ENCODE peak calls at places on chromosomes 5 and 9, in six cellular contexts. One of them, this sample, is unnamed. For H3K4me1, the result is how much of the 10 kb centered on the place peaks cover.

GRCh38 chr9:8627944-8628679 is 828.5 kb upstream of the DMAC1 start:
- DNase-seq in heart left ventricle: no peak
- DNase-seq in CD4-positive, alpha-beta memory T cell: no peak
- DNase-seq in astrocyte: no peak
- DNase-seq in lower lobe of right lung: no peak
- DNase-seq in GM23338: no peak
- DNase-seq in this sample: no peak

GRCh38 chr5:101689306-101689705 is 606.8 kb downstream of the SLCO4C1 start:
- DNase-seq in astrocyte: no peak
- DNase-seq in GM23338: no peak
- DNase-seq in CD4-positive, alpha-beta memory T cell: no peak
- DNase-seq in heart left ventricle: no peak
- DNase-seq in lower lobe of right lung: no peak
- DNase-seq in this sample: no peak

GRCh38 chr5:113281194-113281593 is 153.6 kb downstream of the TSSK1B start:
- DNase-seq in heart left ventricle: no peak
- DNase-seq in astrocyte: peak
- DNase-seq in lower lobe of right lung: no peak
- DNase-seq in GM23338: no peak
- DNase-seq in CD4-positive, alpha-beta memory T cell: no peak
- DNase-seq in this sample: no peak

GRCh38 chr9:37617161-37617560 is 24.8 kb upstream of the TOMM5 start:
- DNase-seq in lower lobe of right lung: no peak
- DNase-seq in GM23338: no peak
- DNase-seq in astrocyte: no peak
- DNase-seq in heart left ventricle: no peak
- DNase-seq in CD4-positive, alpha-beta memory T cell: no peak
- DNase-seq in this sample: no peak

GRCh38 chr5:149932445-149933350 is 11.9 kb downstream of the PDE6A start:
- DNase-seq in lower lobe of right lung: no peak
- DNase-seq in GM23338: peak
- DNase-seq in astrocyte: no peak
- DNase-seq in CD4-positive, alpha-beta memory T cell: no peak
- DNase-seq in heart left ventricle: no peak
- DNase-seq in this sample: no peak

GRCh38 chr5:144230806-144231205 is 60.1 kb downstream of the KCTD16 start:
- DNase-seq in astrocyte: no peak
- DNase-seq in heart left ventricle: no peak
- DNase-seq in CD4-positive, alpha-beta memory T cell: no peak
- DNase-seq in GM23338: no peak
- DNase-seq in lower lobe of right lung: no peak
- DNase-seq in this sample: no peak

GRCh38 chr5:93715327-93715726 is 26.1 kb downstream of the POU5F2 start:
- DNase-seq in heart left ventricle: no peak
- DNase-seq in lower lobe of right lung: no peak
- DNase-seq in GM23338: no peak
- DNase-seq in CD4-positive, alpha-beta memory T cell: no peak
- DNase-seq in astrocyte: no peak
- DNase-seq in this sample: no peak

GRCh38 chr5:9587135-9587534 is 41.3 kb upstream of the SEMA5A start:
- DNase-seq in heart left ventricle: no peak
- DNase-seq in lower lobe of right lung: no peak
- DNase-seq in GM23338: no peak
- DNase-seq in astrocyte: no peak
- DNase-seq in CD4-positive, alpha-beta memory T cell: no peak
- DNase-seq in this sample: no peak

GRCh38 chr5:78275998-78276543 is 18.4 kb downstream of the AP3B1 start:
- DNase-seq in GM23338: no peak
- DNase-seq in heart left ventricle: no peak
- DNase-seq in lower lobe of right lung: no peak
- DNase-seq in astrocyte: peak
- DNase-seq in CD4-positive, alpha-beta memory T cell: no peak
- DNase-seq in this sample: no peak

GRCh38 chr5:69531010-69531785 is 28.8 kb upstream of the GTF2H2C start:
- DNase-seq in lower lobe of right lung: no peak
- DNase-seq in astrocyte: no peak
- DNase-seq in GM23338: no peak
- DNase-seq in CD4-positive, alpha-beta memory T cell: no peak
- DNase-seq in heart left ventricle: no peak
- DNase-seq in this sample: no peak

GRCh38 chr9:115015018-115015635 is 84.7 kb upstream of the TNFSF8 start:
- DNase-seq in lower lobe of right lung: no peak
- DNase-seq in heart left ventricle: no peak
- DNase-seq in CD4-positive, alpha-beta memory T cell: no peak
- DNase-seq in astrocyte: no peak
- DNase-seq in GM23338: peak
- DNase-seq in this sample: no peak

GRCh38 chr5:40017151-40017550 is 592.4 kb upstream of the DAB2 start:
- DNase-seq in astrocyte: no peak
- DNase-seq in lower lobe of right lung: no peak
- DNase-seq in CD4-positive, alpha-beta memory T cell: no peak
- DNase-seq in GM23338: no peak
- DNase-seq in heart left ventricle: no peak
- DNase-seq in this sample: no peak

GRCh38 chr9:82590845-82591244 is 472.1 kb downstream of the RASEF start:
- DNase-seq in lower lobe of right lung: no peak
- DNase-seq in astrocyte: no peak
- DNase-seq in heart left ventricle: no peak
- DNase-seq in CD4-positive, alpha-beta memory T cell: no peak
- DNase-seq in GM23338: no peak
- DNase-seq in this sample: no peak

GRCh38 chr9:82586918-82587356 is 476.0 kb downstream of the RASEF start:
- DNase-seq in GM23338: no peak
- DNase-seq in heart left ventricle: no peak
- DNase-seq in astrocyte: no peak
- DNase-seq in lower lobe of right lung: no peak
- DNase-seq in CD4-positive, alpha-beta memory T cell: no peak
- DNase-seq in this sample: no peak

GRCh38 chr9:82593436-82593835 is 469.5 kb downstream of the RASEF start:
- DNase-seq in heart left ventricle: no peak
- DNase-seq in CD4-positive, alpha-beta memory T cell: no peak
- DNase-seq in astrocyte: no peak
- DNase-seq in GM23338: no peak
- DNase-seq in lower lobe of right lung: no peak
- DNase-seq in this sample: no peak

GRCh38 chr9:82584349-82584846 is 478.5 kb downstream of the RASEF start:
- DNase-seq in CD4-positive, alpha-beta memory T cell: no peak
- DNase-seq in GM23338: no peak
- DNase-seq in heart left ventricle: no peak
- DNase-seq in astrocyte: peak
- DNase-seq in lower lobe of right lung: no peak
- DNase-seq in this sample: no peak

DNA sequence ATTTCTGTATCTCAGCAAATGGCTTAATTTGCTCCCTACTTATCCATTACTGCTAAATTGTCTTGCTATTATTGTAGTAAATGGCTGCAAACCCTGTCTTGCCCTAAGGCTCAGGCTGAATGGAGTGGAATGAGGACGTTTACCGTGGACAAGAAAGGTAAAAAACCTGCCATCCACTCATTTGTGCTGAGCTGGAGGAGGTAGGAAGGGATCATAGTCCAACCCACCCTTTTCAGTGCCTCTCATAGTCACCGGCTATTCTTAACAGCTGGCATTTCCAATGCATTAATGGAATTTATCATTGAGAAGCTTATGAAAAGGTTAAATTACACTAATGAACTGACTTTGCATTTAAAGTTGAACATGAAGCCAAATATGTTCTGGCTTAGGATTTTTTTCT is 474.1 kb downstream of the RASEF start:
- DNase-seq in CD4-positive, alpha-beta memory T cell: no peak
- DNase-seq in lower lobe of right lung: no peak
- DNase-seq in heart left ventricle: no peak
- DNase-seq in GM23338: no peak
- DNase-seq in astrocyte: no peak
- DNase-seq in this sample: no peak
- H3K4me1 ChIP-seq in CD4-positive, alpha-beta memory T cell: under half
- H3K4me1 ChIP-seq in lower lobe of right lung: under half
- H3K4me1 ChIP-seq in heart left ventricle: under half
- H3K4me1 ChIP-seq in GM23338: under half
- H3K4me1 ChIP-seq in astrocyte: under half
- H3K4me1 ChIP-seq in this sample: under half

GRCh38 chr5:68222824-68223354 is 7.3 kb downstream of the PIK3R1 start:
- DNase-seq in GM23338: no peak
- DNase-seq in CD4-positive, alpha-beta memory T cell: no peak
- DNase-seq in astrocyte: no peak
- DNase-seq in lower lobe of right lung: no peak
- DNase-seq in heart left ventricle: no peak
- DNase-seq in this sample: no peak
- H3K4me1 ChIP-seq in GM23338: under half
- H3K4me1 ChIP-seq in CD4-positive, alpha-beta memory T cell: half or more
- H3K4me1 ChIP-seq in astrocyte: under half
- H3K4me1 ChIP-seq in lower lobe of right lung: half or more
- H3K4me1 ChIP-seq in heart left ventricle: under half
- H3K4me1 ChIP-seq in this sample: half or more

GRCh38 chr9:36142510-36143161 is 6.1 kb downstream of the GLIPR2 start:
- DNase-seq in lower lobe of right lung: no peak
- DNase-seq in astrocyte: no peak
- DNase-seq in heart left ventricle: no peak
- DNase-seq in GM23338: no peak
- DNase-seq in CD4-positive, alpha-beta memory T cell: no peak
- DNase-seq in this sample: no peak

GRCh38 chr9:36140086-36141084 is 3.9 kb downstream of the GLIPR2 start:
- DNase-seq in heart left ventricle: no peak
- DNase-seq in astrocyte: no peak
- DNase-seq in GM23338: no peak
- DNase-seq in CD4-positive, alpha-beta memory T cell: peak
- DNase-seq in lower lobe of right lung: no peak
- DNase-seq in this sample: no peak

GRCh38 chr9:36141761-36142160 is 5.2 kb downstream of the GLIPR2 start:
- DNase-seq in lower lobe of right lung: no peak
- DNase-seq in heart left ventricle: no peak
- DNase-seq in GM23338: no peak
- DNase-seq in CD4-positive, alpha-beta memory T cell: no peak
- DNase-seq in astrocyte: no peak
- DNase-seq in this sample: no peak

GRCh38 chr9:36143242-36143641 is 6.7 kb downstream of the GLIPR2 start:
- DNase-seq in GM23338: no peak
- DNase-seq in lower lobe of right lung: no peak
- DNase-seq in heart left ventricle: no peak
- DNase-seq in CD4-positive, alpha-beta memory T cell: no peak
- DNase-seq in astrocyte: no peak
- DNase-seq in this sample: no peak

DNA sequence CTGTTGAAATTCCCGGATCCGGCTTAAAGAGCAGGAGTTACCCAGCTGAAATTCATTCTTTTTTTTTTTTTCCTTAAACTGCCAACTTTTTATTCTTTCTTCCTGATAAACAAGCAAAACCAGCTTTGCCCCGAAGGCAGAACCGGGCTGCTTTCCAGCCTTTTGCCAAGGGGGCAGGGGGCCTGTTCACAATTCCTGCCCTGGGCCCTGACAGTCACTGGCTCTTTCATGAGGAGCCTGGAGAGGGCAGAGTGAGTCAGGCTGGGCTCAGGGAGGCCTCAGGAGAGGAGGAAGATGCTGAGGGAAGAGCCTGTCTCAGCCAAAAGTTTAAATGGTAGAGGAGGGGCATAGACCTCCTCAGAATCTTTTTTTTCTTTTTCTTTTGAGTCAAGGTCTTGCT is 4.8 kb downstream of the GLIPR2 start:
- DNase-seq in GM23338: peak
- DNase-seq in CD4-positive, alpha-beta memory T cell: no peak
- DNase-seq in astrocyte: no peak
- DNase-seq in lower lobe of right lung: no peak
- DNase-seq in heart left ventricle: no peak
- DNase-seq in this sample: no peak
- H3K4me1 ChIP-seq in GM23338: under half
- H3K4me1 ChIP-seq in CD4-positive, alpha-beta memory T cell: half or more
- H3K4me1 ChIP-seq in astrocyte: under half
- H3K4me1 ChIP-seq in lower lobe of right lung: half or more
- H3K4me1 ChIP-seq in heart left ventricle: under half
- H3K4me1 ChIP-seq in this sample: half or more

DNA sequence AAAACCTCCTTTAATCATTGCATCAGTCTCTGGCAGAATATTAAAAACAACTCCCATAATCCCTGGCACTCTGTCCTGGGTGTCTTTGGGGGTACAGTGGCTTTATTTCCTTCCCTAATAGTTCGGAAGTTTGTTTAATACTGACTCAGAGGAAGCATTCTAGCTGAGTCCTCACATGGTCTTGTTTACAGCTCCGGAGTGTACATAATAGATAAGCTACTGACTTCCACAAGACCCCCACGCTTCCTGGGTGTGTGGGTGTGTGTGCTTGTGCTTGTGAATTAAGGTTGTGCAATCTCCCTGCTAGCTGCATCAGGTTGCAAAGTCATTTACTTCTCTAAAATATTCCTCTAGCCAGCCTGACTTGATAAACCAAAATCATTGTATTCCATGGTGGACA is 149.9 kb upstream of the CDKN2B start:
- DNase-seq in astrocyte: peak
- DNase-seq in GM23338: no peak
- DNase-seq in lower lobe of right lung: peak
- DNase-seq in heart left ventricle: no peak
- DNase-seq in CD4-positive, alpha-beta memory T cell: no peak
- DNase-seq in this sample: peak
- H3K4me1 ChIP-seq in astrocyte: under half
- H3K4me1 ChIP-seq in GM23338: under half
- H3K4me1 ChIP-seq in lower lobe of right lung: under half
- H3K4me1 ChIP-seq in heart left ventricle: under half
- H3K4me1 ChIP-seq in CD4-positive, alpha-beta memory T cell: under half
- H3K4me1 ChIP-seq in this sample: under half

This sample was measured in upper lobe of right lung.